ENCODE peak calls at places on chromosomes 3 and 15, in six cellular contexts. One of them, this sample, is unnamed.

GRCh38 chr15:89098281-89098680 is 10.0 kb downstream of the ABHD2 start:
- DNase-seq in Calu3: no peak
- DNase-seq in ecto neural progenitor cell: no peak
- DNase-seq in breast epithelium: no peak
- DNase-seq in cerebellar cortex: no peak
- DNase-seq in activated T-cell treated with anti-CD3 and anti-CD28 coated beads for 48 hours: no peak
- DNase-seq in this sample: no peak

GRCh38 chr3:17142516-17142915 is 257.8 kb downstream of the PLCL2 start:
- DNase-seq in breast epithelium: no peak
- DNase-seq in Calu3: no peak
- DNase-seq in ecto neural progenitor cell: no peak
- DNase-seq in activated T-cell treated with anti-CD3 and anti-CD28 coated beads for 48 hours: no peak
- DNase-seq in cerebellar cortex: no peak
- DNase-seq in this sample: no peak

GRCh38 chr15:43977072-43977884 is 150.5 kb downstream of the WDR76 start:
- DNase-seq in cerebellar cortex: no peak
- DNase-seq in ecto neural progenitor cell: no peak
- DNase-seq in Calu3: no peak
- DNase-seq in activated T-cell treated with anti-CD3 and anti-CD28 coated beads for 48 hours: peak
- DNase-seq in breast epithelium: no peak
- DNase-seq in this sample: no peak

GRCh38 chr15:70017796-70018195 is 79.9 kb downstream of the TLE3 start:
- DNase-seq in ecto neural progenitor cell: no peak
- DNase-seq in Calu3: no peak
- DNase-seq in cerebellar cortex: no peak
- DNase-seq in activated T-cell treated with anti-CD3 and anti-CD28 coated beads for 48 hours: no peak
- DNase-seq in breast epithelium: no peak
- DNase-seq in this sample: no peak

GRCh38 chr3:185069583-185070030 is 83.3 kb downstream of the C3orf70 start:
- DNase-seq in Calu3: no peak
- DNase-seq in ecto neural progenitor cell: peak
- DNase-seq in breast epithelium: no peak
- DNase-seq in cerebellar cortex: no peak
- DNase-seq in activated T-cell treated with anti-CD3 and anti-CD28 coated beads for 48 hours: no peak
- DNase-seq in this sample: peak

GRCh38 chr3:100299031-100299430 is 35.5 kb upstream of the NIT2 start:
- DNase-seq in cerebellar cortex: no peak
- DNase-seq in Calu3: no peak
- DNase-seq in ecto neural progenitor cell: no peak
- DNase-seq in activated T-cell treated with anti-CD3 and anti-CD28 coated beads for 48 hours: no peak
- DNase-seq in breast epithelium: no peak
- DNase-seq in this sample: no peak

GRCh38 chr3:15428539-15428938 is 1.1 kb downstream of the EAF1 start:
- DNase-seq in ecto neural progenitor cell: no peak
- DNase-seq in breast epithelium: no peak
- DNase-seq in Calu3: no peak
- DNase-seq in activated T-cell treated with anti-CD3 and anti-CD28 coated beads for 48 hours: peak
- DNase-seq in cerebellar cortex: no peak
- DNase-seq in this sample: no peak

GRCh38 chr15:48354694-48355303 is 23.6 kb downstream of the DUT start:
- DNase-seq in breast epithelium: no peak
- DNase-seq in activated T-cell treated with anti-CD3 and anti-CD28 coated beads for 48 hours: no peak
- DNase-seq in ecto neural progenitor cell: no peak
- DNase-seq in Calu3: no peak
- DNase-seq in cerebellar cortex: no peak
- DNase-seq in this sample: no peak

GRCh38 chr15:67880651-67881182 is 40.9 kb upstream of the RNU6-1 start:
- DNase-seq in cerebellar cortex: no peak
- DNase-seq in breast epithelium: no peak
- DNase-seq in ecto neural progenitor cell: no peak
- DNase-seq in Calu3: no peak
- DNase-seq in activated T-cell treated with anti-CD3 and anti-CD28 coated beads for 48 hours: no peak
- DNase-seq in this sample: no peak

GRCh38 chr3:166462876-166463275 is 625.7 kb upstream of the BCHE start:
- DNase-seq in breast epithelium: no peak
- DNase-seq in cerebellar cortex: no peak
- DNase-seq in Calu3: no peak
- DNase-seq in ecto neural progenitor cell: no peak
- DNase-seq in activated T-cell treated with anti-CD3 and anti-CD28 coated beads for 48 hours: no peak
- DNase-seq in this sample: no peak

GRCh38 chr3:63912768-63913588 is 795 bp upstream of the SCAANT1 start:
- DNase-seq in ecto neural progenitor cell: peak
- DNase-seq in activated T-cell treated with anti-CD3 and anti-CD28 coated beads for 48 hours: peak
- DNase-seq in breast epithelium: peak
- DNase-seq in cerebellar cortex: peak
- DNase-seq in Calu3: peak
- DNase-seq in this sample: peak

GRCh38 chr15:63905558-63906265 is 72.0 kb upstream of the HERC1 start:
- DNase-seq in activated T-cell treated with anti-CD3 and anti-CD28 coated beads for 48 hours: no peak
- DNase-seq in ecto neural progenitor cell: no peak
- DNase-seq in breast epithelium: no peak
- DNase-seq in cerebellar cortex: no peak
- DNase-seq in Calu3: no peak
- DNase-seq in this sample: no peak

GRCh38 chr3:24591661-24592555 is 97.3 kb upstream of the THRB start:
- DNase-seq in activated T-cell treated with anti-CD3 and anti-CD28 coated beads for 48 hours: no peak
- DNase-seq in ecto neural progenitor cell: no peak
- DNase-seq in breast epithelium: no peak
- DNase-seq in Calu3: no peak
- DNase-seq in cerebellar cortex: no peak
- DNase-seq in this sample: no peak